ENCODE peak calls at places on chromosomes 4 and X, in six cellular contexts. One of them, this sample, is unnamed.

GRCh38 chr4:173360587-173361221 is 10.1 kb upstream of the SAP30 start:
- DNase-seq in nephron progenitor cell: no peak
- DNase-seq in GM06990: no peak
- DNase-seq in epithelial cell of proximal tubule: no peak
- DNase-seq in AG09309: no peak
- DNase-seq in heart right ventricle: no peak
- DNase-seq in this sample: no peak

GRCh38 chr4:17027495-17027894 is 129.1 kb upstream of the LDB2 start:
- DNase-seq in epithelial cell of proximal tubule: peak; percentile 71
- DNase-seq in nephron progenitor cell: no peak
- DNase-seq in heart right ventricle: no peak
- DNase-seq in AG09309: peak; percentile 92
- DNase-seq in GM06990: no peak
- DNase-seq in this sample: no peak

GRCh38 chr4:105057370-105058096 is 89.1 kb upstream of the TET2 start:
- DNase-seq in GM06990: peak; percentile 47
- DNase-seq in nephron progenitor cell: no peak
- DNase-seq in heart right ventricle: no peak
- DNase-seq in AG09309: no peak
- DNase-seq in epithelial cell of proximal tubule: no peak
- DNase-seq in this sample: peak; percentile 24

GRCh38 chr4:80446664-80447063 is 111.1 kb downstream of the CFAP299 start:
- DNase-seq in AG09309: peak; percentile 47
- DNase-seq in heart right ventricle: no peak
- DNase-seq in nephron progenitor cell: no peak
- DNase-seq in epithelial cell of proximal tubule: no peak
- DNase-seq in GM06990: no peak
- DNase-seq in this sample: no peak

GRCh38 chrX:138485767-138486166 is 225.8 kb downstream of the FGF13 start:
- DNase-seq in nephron progenitor cell: no peak
- DNase-seq in epithelial cell of proximal tubule: no peak
- DNase-seq in AG09309: no peak
- DNase-seq in heart right ventricle: no peak
- DNase-seq in GM06990: no peak
- DNase-seq in this sample: no peak

GRCh38 chrX:107686026-107686425 is 57.7 kb downstream of the PRPS1 start:
- DNase-seq in GM06990: no peak
- DNase-seq in AG09309: no peak
- DNase-seq in heart right ventricle: no peak
- DNase-seq in nephron progenitor cell: no peak
- DNase-seq in epithelial cell of proximal tubule: no peak
- DNase-seq in this sample: no peak

GRCh38 chr4:37989398-37990260 is 29.4 kb downstream of the PTTG2 start:
- DNase-seq in GM06990: no peak
- DNase-seq in heart right ventricle: no peak
- DNase-seq in epithelial cell of proximal tubule: no peak
- DNase-seq in nephron progenitor cell: no peak
- DNase-seq in AG09309: no peak
- DNase-seq in this sample: no peak

GRCh38 chr4:8904666-8905065 is 33.0 kb upstream of the HMX1 start:
- DNase-seq in AG09309: no peak
- DNase-seq in epithelial cell of proximal tubule: no peak
- DNase-seq in heart right ventricle: no peak
- DNase-seq in nephron progenitor cell: no peak
- DNase-seq in GM06990: no peak
- DNase-seq in this sample: no peak

GRCh38 chr4:121053601-121054143 is 18.7 kb downstream of the NDNF start:
- DNase-seq in nephron progenitor cell: no peak
- DNase-seq in epithelial cell of proximal tubule: peak; percentile 9
- DNase-seq in heart right ventricle: peak; percentile 38
- DNase-seq in GM06990: no peak
- DNase-seq in AG09309: peak; percentile 17
- DNase-seq in this sample: no peak

GRCh38 chr4:69026974-69027373 is 69.3 kb upstream of the UGT2B7 start:
- DNase-seq in nephron progenitor cell: no peak
- DNase-seq in heart right ventricle: no peak
- DNase-seq in epithelial cell of proximal tubule: no peak
- DNase-seq in GM06990: no peak
- DNase-seq in AG09309: no peak
- DNase-seq in this sample: no peak

GRCh38 chr4:104494822-104495559 is at the start of gene CXXC4:
- DNase-seq in heart right ventricle: peak; percentile 70
- DNase-seq in GM06990: peak; percentile 85
- DNase-seq in AG09309: no peak
- DNase-seq in epithelial cell of proximal tubule: no peak
- DNase-seq in nephron progenitor cell: peak; percentile 76
- DNase-seq in this sample: peak; percentile 69

GRCh38 chrX:105191878-105192277 is 28.6 kb downstream of the TEX13A start:
- DNase-seq in AG09309: no peak
- DNase-seq in epithelial cell of proximal tubule: no peak
- DNase-seq in heart right ventricle: no peak
- DNase-seq in GM06990: no peak
- DNase-seq in nephron progenitor cell: peak; percentile 28
- DNase-seq in this sample: no peak

GRCh38 chr4:141375855-141376254 is 155.2 kb downstream of the ZNF330 start:
- DNase-seq in GM06990: no peak
- DNase-seq in AG09309: peak; percentile 89
- DNase-seq in nephron progenitor cell: no peak
- DNase-seq in epithelial cell of proximal tubule: peak; percentile 90
- DNase-seq in heart right ventricle: no peak
- DNase-seq in this sample: no peak

GRCh38 chr4:139589619-139590018 is 33.6 kb upstream of the SETD7 start:
- DNase-seq in heart right ventricle: no peak
- DNase-seq in GM06990: no peak
- DNase-seq in epithelial cell of proximal tubule: no peak
- DNase-seq in AG09309: no peak
- DNase-seq in nephron progenitor cell: no peak
- DNase-seq in this sample: no peak

GRCh38 chr4:19689511-19689910 is 562.2 kb upstream of the SLIT2 start:
- DNase-seq in AG09309: peak; percentile 39
- DNase-seq in heart right ventricle: no peak
- DNase-seq in nephron progenitor cell: no peak
- DNase-seq in epithelial cell of proximal tubule: peak; percentile 82
- DNase-seq in GM06990: no peak
- DNase-seq in this sample: no peak

GRCh38 chrX:104696667-104697066 is 130.7 kb downstream of the IL1RAPL2 start:
- DNase-seq in AG09309: no peak
- DNase-seq in nephron progenitor cell: no peak
- DNase-seq in epithelial cell of proximal tubule: no peak
- DNase-seq in GM06990: no peak
- DNase-seq in heart right ventricle: no peak
- DNase-seq in this sample: no peak

GRCh38 chr4:33696066-33696465 is 2548.2 kb downstream of the ARAP2 start:
- DNase-seq in GM06990: no peak
- DNase-seq in AG09309: no peak
- DNase-seq in epithelial cell of proximal tubule: no peak
- DNase-seq in nephron progenitor cell: no peak
- DNase-seq in heart right ventricle: no peak
- DNase-seq in this sample: no peak

GRCh38 chrX:106931831-106932491 is 11.8 kb downstream of the CLDN2 start:
- DNase-seq in nephron progenitor cell: no peak
- DNase-seq in GM06990: no peak
- DNase-seq in AG09309: no peak
- DNase-seq in heart right ventricle: no peak
- DNase-seq in epithelial cell of proximal tubule: no peak
- DNase-seq in this sample: no peak

GRCh38 chr4:146488495-146489174 is 33.1 kb downstream of the SLC10A7 start:
- DNase-seq in epithelial cell of proximal tubule: no peak
- DNase-seq in heart right ventricle: no peak
- DNase-seq in GM06990: no peak
- DNase-seq in nephron progenitor cell: no peak
- DNase-seq in AG09309: no peak
- DNase-seq in this sample: no peak

GRCh38 chr4:117324851-117325491 is 239.6 kb upstream of the TRAM1L1 start:
- DNase-seq in GM06990: no peak
- DNase-seq in heart right ventricle: no peak
- DNase-seq in nephron progenitor cell: no peak
- DNase-seq in AG09309: no peak
- DNase-seq in epithelial cell of proximal tubule: peak; percentile 87
- DNase-seq in this sample: no peak

GRCh38 chrX:69203367-69204037 is 38.2 kb upstream of the PJA1 start:
- DNase-seq in epithelial cell of proximal tubule: no peak
- DNase-seq in AG09309: no peak
- DNase-seq in heart right ventricle: no peak
- DNase-seq in GM06990: no peak
- DNase-seq in nephron progenitor cell: no peak
- DNase-seq in this sample: no peak

GRCh38 chr4:165518658-165519057 is 139.8 kb downstream of the CPE start:
- DNase-seq in AG09309: no peak
- DNase-seq in heart right ventricle: no peak
- DNase-seq in nephron progenitor cell: no peak
- DNase-seq in GM06990: no peak
- DNase-seq in epithelial cell of proximal tubule: no peak
- DNase-seq in this sample: no peak

GRCh38 chrX:102517331-102517730 is 792 bp upstream of the TMSB15A start:
- DNase-seq in epithelial cell of proximal tubule: no peak
- DNase-seq in GM06990: no peak
- DNase-seq in AG09309: no peak
- DNase-seq in nephron progenitor cell: no peak
- DNase-seq in heart right ventricle: no peak
- DNase-seq in this sample: no peak

GRCh38 chr4:7960790-7961655 is 21.4 kb upstream of the AFAP1 start:
- DNase-seq in AG09309: peak; percentile 98
- DNase-seq in epithelial cell of proximal tubule: no peak
- DNase-seq in heart right ventricle: no peak
- DNase-seq in GM06990: no peak
- DNase-seq in nephron progenitor cell: no peak
- DNase-seq in this sample: peak; percentile 56

GRCh38 chr4:169311643-169312365 is 41.0 kb upstream of the SH3RF1 start:
- DNase-seq in epithelial cell of proximal tubule: no peak
- DNase-seq in GM06990: no peak
- DNase-seq in heart right ventricle: no peak
- DNase-seq in nephron progenitor cell: peak; percentile 8
- DNase-seq in AG09309: no peak
- DNase-seq in this sample: peak; percentile 64

GRCh38 chrX:18591834-18592233 is 80.1 kb downstream of the RS1 start:
- DNase-seq in AG09309: no peak
- DNase-seq in heart right ventricle: no peak
- DNase-seq in GM06990: no peak
- DNase-seq in nephron progenitor cell: no peak
- DNase-seq in epithelial cell of proximal tubule: no peak
- DNase-seq in this sample: no peak

GRCh38 chr4:83876047-83876446 is 340.1 kb downstream of the GPAT3 start:
- DNase-seq in GM06990: no peak
- DNase-seq in nephron progenitor cell: no peak
- DNase-seq in AG09309: no peak
- DNase-seq in epithelial cell of proximal tubule: no peak
- DNase-seq in heart right ventricle: no peak
- DNase-seq in this sample: no peak

GRCh38 chr4:78602334-78602733 is 50.8 kb downstream of the ANXA3 start:
- DNase-seq in epithelial cell of proximal tubule: no peak
- DNase-seq in heart right ventricle: no peak
- DNase-seq in AG09309: no peak
- DNase-seq in GM06990: no peak
- DNase-seq in nephron progenitor cell: no peak
- DNase-seq in this sample: no peak

GRCh38 chr4:8858925-8859210 is 12.8 kb downstream of the HMX1 start:
- DNase-seq in GM06990: no peak
- DNase-seq in heart right ventricle: no peak
- DNase-seq in AG09309: no peak
- DNase-seq in epithelial cell of proximal tubule: no peak
- DNase-seq in nephron progenitor cell: no peak
- DNase-seq in this sample: no peak

DNA sequence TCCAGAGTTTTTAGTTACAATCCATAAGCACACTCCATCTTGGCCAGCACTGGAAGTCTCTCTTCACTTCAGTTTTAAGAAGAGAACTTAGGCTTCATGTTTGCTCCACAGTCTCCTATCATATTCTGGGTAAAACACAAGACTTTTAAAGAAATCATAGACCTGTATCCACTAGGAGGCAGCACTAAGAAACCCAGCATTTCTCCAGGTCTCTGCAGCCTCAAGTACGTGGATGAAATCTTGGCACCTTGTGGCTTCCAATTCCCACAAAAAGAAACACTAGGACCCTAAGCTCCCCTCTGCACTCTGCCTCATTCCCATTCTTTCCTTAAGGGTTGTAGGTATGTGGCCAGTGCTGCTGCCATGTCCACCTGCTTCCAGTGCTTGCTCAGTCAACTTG is 367.3 kb upstream of the CASK start:
- DNase-seq in epithelial cell of proximal tubule: no peak
- DNase-seq in heart right ventricle: no peak
- DNase-seq in AG09309: no peak
- DNase-seq in nephron progenitor cell: no peak
- DNase-seq in GM06990: no peak
- DNase-seq in this sample: no peak
- TF ChIP-seq CTCF in epithelial cell of proximal tubule: peak; percentile 48
- TF ChIP-seq CTCF in heart right ventricle: no peak
- TF ChIP-seq CTCF in AG09309: peak; percentile 34
- TF ChIP-seq CTCF in nephron progenitor cell: no peak
- TF ChIP-seq CTCF in GM06990: peak; percentile 39
- TF ChIP-seq CTCF in this sample: no peak

GRCh38 chr4:15718959-15719358 is 16.1 kb downstream of the BST1 start:
- DNase-seq in AG09309: no peak
- DNase-seq in heart right ventricle: no peak
- DNase-seq in nephron progenitor cell: no peak
- DNase-seq in GM06990: no peak
- DNase-seq in epithelial cell of proximal tubule: no peak
- DNase-seq in this sample: no peak
- TF ChIP-seq CTCF in AG09309: no peak
- TF ChIP-seq CTCF in heart right ventricle: no peak
- TF ChIP-seq CTCF in nephron progenitor cell: no peak
- TF ChIP-seq CTCF in GM06990: no peak
- TF ChIP-seq CTCF in epithelial cell of proximal tubule: no peak
- TF ChIP-seq CTCF in this sample: no peak

DNA sequence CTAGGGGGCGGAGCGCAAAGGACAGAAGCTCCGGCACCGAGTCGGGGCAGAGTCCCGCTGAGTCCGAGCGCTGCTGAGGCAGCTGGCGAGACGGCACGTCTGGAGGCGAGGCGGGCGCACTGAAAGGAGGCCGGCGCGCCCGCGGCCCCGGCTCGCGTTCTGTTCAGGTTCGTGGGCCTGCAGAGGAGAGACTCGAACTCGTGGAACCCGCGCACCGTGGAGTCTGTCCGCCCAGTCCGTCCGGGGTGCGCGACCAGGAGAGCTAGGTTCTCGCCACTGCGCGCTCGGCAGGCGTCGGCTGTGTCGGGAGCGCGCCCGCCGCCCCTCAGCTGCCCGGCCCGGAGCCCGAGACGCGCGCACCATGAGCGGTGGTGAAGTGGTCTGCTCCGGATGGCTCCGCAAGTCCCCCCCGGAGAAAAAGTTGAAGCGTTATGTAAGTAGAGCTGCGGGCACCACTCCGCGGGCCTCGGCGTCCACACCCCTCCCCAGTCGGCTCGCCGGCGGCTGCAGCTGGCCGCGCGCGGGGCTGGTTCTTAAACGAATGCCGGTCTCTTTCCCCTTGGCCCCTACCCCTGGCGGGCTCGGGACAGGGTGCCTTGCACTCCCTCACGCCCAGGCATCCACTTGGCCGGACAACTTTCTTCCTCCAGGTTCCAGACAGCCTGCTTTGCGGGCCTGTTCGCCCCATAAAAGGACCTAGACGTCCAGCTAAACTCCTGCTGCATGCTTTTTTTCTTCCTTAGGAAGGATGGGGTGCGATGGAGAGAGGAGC is at the start of gene GAB1:
- DNase-seq in nephron progenitor cell: peak; percentile 77
- DNase-seq in GM06990: peak; percentile 79
- DNase-seq in heart right ventricle: peak; percentile 80
- DNase-seq in AG09309: no peak
- DNase-seq in epithelial cell of proximal tubule: no peak
- DNase-seq in this sample: peak; percentile 88
- TF ChIP-seq CTCF in nephron progenitor cell: no peak
- TF ChIP-seq CTCF in GM06990: peak; percentile 14
- TF ChIP-seq CTCF in heart right ventricle: no peak
- TF ChIP-seq CTCF in AG09309: peak; percentile 12
- TF ChIP-seq CTCF in epithelial cell of proximal tubule: peak; percentile 19
- TF ChIP-seq CTCF in this sample: no peak

GRCh38 chr4:52657317-52657629 is 1.8 kb downstream of the USP46 start:
- DNase-seq in heart right ventricle: no peak
- DNase-seq in epithelial cell of proximal tubule: no peak
- DNase-seq in GM06990: no peak
- DNase-seq in nephron progenitor cell: peak; percentile 7
- DNase-seq in AG09309: no peak
- DNase-seq in this sample: no peak
- TF ChIP-seq CTCF in heart right ventricle: no peak
- TF ChIP-seq CTCF in epithelial cell of proximal tubule: no peak
- TF ChIP-seq CTCF in GM06990: no peak
- TF ChIP-seq CTCF in nephron progenitor cell: no peak
- TF ChIP-seq CTCF in AG09309: no peak
- TF ChIP-seq CTCF in this sample: no peak